ENCODE peak calls at places on chromosomes 6 and 20, in five cellular contexts. B is endothelial cell of umbilical vein, T is ovary, H is heart left ventricle, Q is HCT116. W is an unnamed sample.

GRCh38 chr20:23228912-23229311 is 121.7 kb upstream of the NXT1 start:
- DNase-seq in T (no peak), B (peak), Q (no peak), H (no peak), W (no peak)

GRCh38 chr6:25089442-25089841 is 153.7 kb upstream of the RIPOR2 start:
- DNase-seq in Q (no peak), T (no peak), B (peak), H (no peak), W (no peak)

GRCh38 chr6:167928111-167928510 is 69.4 kb upstream of the KIF25 start:
- DNase-seq in T (no peak), H (no peak), B (no peak), Q (no peak), W (no peak)

GRCh38 chr20:54083459-54083858 is 13.1 kb upstream of the BCAS1 start:
- DNase-seq in B (no peak), T (no peak), H (no peak), Q (no peak), W (no peak)

GRCh38 chr6:157980288-157981131 is 1.2 kb upstream of the SYNJ2 start:
- DNase-seq in Q (no peak), H (peak), B (no peak), T (no peak), W (no peak)

GRCh38 chr6:144311361-144311760 is 26.2 kb downstream of the UTRN start:
- DNase-seq in T (no peak), Q (no peak), H (no peak), B (no peak), W (no peak)

GRCh38 chr6:16812993-16813392 is 51.7 kb upstream of the ATXN1 start:
- DNase-seq in H (no peak), Q (no peak), T (no peak), B (no peak), W (no peak)

GRCh38 chr6:54586251-54586650 is 260.3 kb upstream of the FAM83B start:
- DNase-seq in T (no peak), Q (no peak), H (no peak), B (peak), W (no peak)

GRCh38 chr6:156617376-156617775 is 159.8 kb upstream of the ARID1B start:
- DNase-seq in H (no peak), Q (no peak), T (peak), B (peak), W (peak)

GRCh38 chr6:149863846-149864577 is at the start of gene LRP11:
- DNase-seq in Q (no peak), H (peak), B (peak), T (peak), W (peak)

GRCh38 chr20:51331466-51331865 is 211.1 kb downstream of the NFATC2 start:
- DNase-seq in B (no peak), T (no peak), Q (no peak), H (no peak), W (no peak)

GRCh38 chr6:144027927-144028587 is 20.0 kb upstream of the PLAGL1 start:
- DNase-seq in H (no peak), Q (no peak), B (no peak), T (no peak), W (no peak)

GRCh38 chr20:32650545-32650944 is 23.2 kb downstream of the C20orf203 start:
- DNase-seq in B (no peak), Q (no peak), T (no peak), H (no peak), W (peak)

GRCh38 chr6:135522975-135523692 is 25.6 kb upstream of the AHI1 start:
- DNase-seq in Q (no peak), T (no peak), B (no peak), H (no peak), W (peak)

GRCh38 chr6:142883011-142883410 is 62.0 kb downstream of the HIVEP2 start:
- DNase-seq in H (no peak), T (no peak), B (no peak), Q (no peak), W (no peak)

GRCh38 chr6:42038811-42039408 is 11.4 kb upstream of the TAF8 start:
- DNase-seq in B (no peak), H (no peak), Q (no peak), T (no peak), W (no peak)

GRCh38 chr6:113949499-113949898 is 21.4 kb downstream of the HDAC2 start:
- DNase-seq in H (no peak), B (no peak), Q (no peak), T (no peak), W (no peak)

GRCh38 chr6:28587011-28587745 is 61.5 kb downstream of the GPX5 start:
- DNase-seq in Q (no peak), B (no peak), T (peak), H (peak), W (peak)

GRCh38 chr6:143449731-143450452 is 603 bp downstream of the ADAT2 start:
- DNase-seq in H (no peak), B (peak), Q (no peak), T (no peak), W (peak)

GRCh38 chr20:44247131-44247571 is at the start of gene GDAP1L1:
- DNase-seq in B (no peak), T (peak), H (peak), Q (no peak), W (no peak)

GRCh38 chr6:108714012-108714773 is 134.0 kb upstream of the ARMC2 start:
- DNase-seq in B (no peak), Q (no peak), T (peak), H (peak), W (peak)

GRCh38 chr6:107807186-107807585 is 16.9 kb downstream of the SCML4 start:
- DNase-seq in Q (no peak), H (no peak), T (no peak), B (no peak), W (no peak)

GRCh38 chr6:10479939-10480700 is 41.0 kb upstream of the GCNT2 start:
- DNase-seq in B (no peak), T (no peak), H (no peak), Q (no peak), W (no peak)

GRCh38 chr20:53643031-53643832 is 49.6 kb upstream of the ZNF217 start:
- DNase-seq in Q (peak), H (peak), T (no peak), B (peak), W (peak)

GRCh38 chr6:129936329-129937165 is 75.4 kb upstream of the TMEM244 start:
- DNase-seq in T (no peak), Q (peak), B (peak), H (peak), W (peak)

GRCh38 chr6:138013949-138014348 is 93.3 kb downstream of the PERP start:
- DNase-seq in B (no peak), H (no peak), Q (no peak), T (no peak), W (peak)

GRCh38 chr20:2693286-2693995 is 861 bp downstream of the EBF4 start:
- DNase-seq in Q (no peak), B (peak), H (peak), T (peak), W (peak)

GRCh38 chr6:39812853-39813533 is 20.8 kb downstream of the DAAM2 start:
- DNase-seq in T (no peak), B (no peak), H (no peak), Q (no peak), W (no peak)

GRCh38 chr6:116099036-116099435 is 1.6 kb upstream of the NT5DC1 start:
- DNase-seq in H (no peak), Q (no peak), B (no peak), T (no peak), W (no peak)

GRCh38 chr6:116101790-116102189 is 1.1 kb downstream of the NT5DC1 start:
- DNase-seq in T (no peak), Q (no peak), B (no peak), H (no peak), W (no peak)

GRCh38 chr6:116102856-116103255 is 2.2 kb downstream of the NT5DC1 start:
- DNase-seq in H (no peak), Q (no peak), B (no peak), T (no peak), W (no peak)

GRCh38 chr6:116101298-116101718 is 655 bp downstream of the NT5DC1 start:
- DNase-seq in B (no peak), T (no peak), H (no peak), Q (no peak), W (no peak)

GRCh38 chr6:116100419-116101297 is at the start of gene NT5DC1:
- DNase-seq in Q (peak), H (peak), B (peak), T (peak), W (peak)
- TF ChIP-seq POLR2A in Q (peak), H (no peak), B (peak), T (peak), W (peak)

DNA sequence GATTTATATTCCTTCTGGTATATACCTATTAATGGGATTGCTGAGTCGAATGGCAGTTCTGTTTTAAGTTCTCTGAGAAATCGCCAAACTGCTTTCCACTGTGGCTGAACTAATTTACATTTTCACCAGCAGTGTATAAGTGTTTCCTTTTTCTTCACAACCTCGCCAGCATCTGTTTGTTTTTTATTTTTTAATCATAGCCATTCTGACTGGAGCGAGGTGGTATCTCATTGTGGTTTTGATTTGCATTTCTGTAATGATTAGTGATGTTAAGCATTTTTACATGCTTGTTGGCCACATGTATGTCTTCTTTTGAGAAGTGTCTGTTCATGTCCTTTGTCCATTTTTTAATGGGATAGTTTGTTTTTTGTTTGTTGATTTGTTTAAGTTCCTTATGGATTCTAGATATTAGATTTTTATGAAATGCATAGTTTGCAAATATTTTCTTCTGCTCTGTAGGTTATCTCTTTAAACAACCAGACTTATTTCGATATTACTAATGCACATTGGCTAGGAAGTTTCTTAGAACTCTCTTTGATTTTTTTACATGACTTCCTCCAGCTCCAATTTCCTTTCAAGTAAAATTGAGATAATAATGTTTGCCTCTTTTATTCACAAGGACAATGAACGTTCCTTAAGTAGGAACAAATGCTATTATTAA is 12.2 kb upstream of the VNN1 start:
- DNase-seq in T (no peak), B (no peak), Q (no peak), H (no peak), W (no peak)
- TF ChIP-seq POLR2A in T (no peak), B (no peak), Q (no peak), H (no peak), W (no peak)

DNA sequence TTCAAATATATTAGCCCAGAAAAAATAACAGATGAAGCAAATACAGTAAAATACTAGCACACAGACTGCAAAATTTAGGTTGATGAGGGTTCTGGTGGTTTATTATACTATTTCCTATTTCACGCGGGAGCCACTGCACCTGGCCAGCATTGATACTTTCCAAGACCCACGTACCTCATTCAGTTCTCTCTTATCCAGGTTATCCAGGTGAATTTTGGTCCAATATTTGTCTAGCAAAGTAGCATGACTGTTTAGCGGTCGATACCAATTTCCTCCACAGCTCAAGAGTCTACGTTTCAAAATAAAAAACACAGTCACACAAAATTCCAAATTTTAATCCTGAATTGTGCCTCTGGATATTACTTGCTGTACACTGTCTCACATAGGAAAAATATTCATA is 34.8 kb downstream of the MDN1 start:
- DNase-seq in B (no peak), Q (no peak), T (no peak), H (no peak), W (no peak)
- TF ChIP-seq POLR2A in B (no peak), Q (no peak), T (no peak), H (no peak), W (no peak)

GRCh38 chr6:155227076-155227475 is 36.7 kb upstream of the CLDN20 start:
- DNase-seq in Q (no peak), H (no peak), B (no peak), T (no peak), W (no peak)
- TF ChIP-seq POLR2A in Q (no peak), H (no peak), B (no peak), T (no peak), W (no peak)

DNA sequence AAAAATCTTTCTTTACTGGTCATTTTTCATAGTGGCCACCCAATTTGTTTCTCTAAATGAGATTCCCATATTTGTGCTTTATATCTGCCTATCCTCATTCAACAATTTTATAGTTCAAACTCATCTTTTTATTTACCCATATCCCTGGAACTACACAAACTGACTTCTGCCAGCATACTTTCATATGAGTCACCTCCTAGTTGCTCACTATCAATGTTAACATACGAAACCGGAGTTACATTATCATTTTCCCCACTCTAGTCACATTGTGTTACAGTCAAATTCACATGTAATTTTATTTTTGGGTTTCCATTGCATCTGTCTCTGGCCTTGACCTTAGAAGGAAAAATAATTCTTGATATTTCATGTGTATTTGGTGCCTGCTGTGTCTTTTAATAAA is 499.4 kb downstream of the MAFB start:
- DNase-seq in T (no peak), H (no peak), B (no peak), Q (no peak), W (no peak)
- TF ChIP-seq POLR2A in T (no peak), H (no peak), B (no peak), Q (no peak), W (no peak)

DNA sequence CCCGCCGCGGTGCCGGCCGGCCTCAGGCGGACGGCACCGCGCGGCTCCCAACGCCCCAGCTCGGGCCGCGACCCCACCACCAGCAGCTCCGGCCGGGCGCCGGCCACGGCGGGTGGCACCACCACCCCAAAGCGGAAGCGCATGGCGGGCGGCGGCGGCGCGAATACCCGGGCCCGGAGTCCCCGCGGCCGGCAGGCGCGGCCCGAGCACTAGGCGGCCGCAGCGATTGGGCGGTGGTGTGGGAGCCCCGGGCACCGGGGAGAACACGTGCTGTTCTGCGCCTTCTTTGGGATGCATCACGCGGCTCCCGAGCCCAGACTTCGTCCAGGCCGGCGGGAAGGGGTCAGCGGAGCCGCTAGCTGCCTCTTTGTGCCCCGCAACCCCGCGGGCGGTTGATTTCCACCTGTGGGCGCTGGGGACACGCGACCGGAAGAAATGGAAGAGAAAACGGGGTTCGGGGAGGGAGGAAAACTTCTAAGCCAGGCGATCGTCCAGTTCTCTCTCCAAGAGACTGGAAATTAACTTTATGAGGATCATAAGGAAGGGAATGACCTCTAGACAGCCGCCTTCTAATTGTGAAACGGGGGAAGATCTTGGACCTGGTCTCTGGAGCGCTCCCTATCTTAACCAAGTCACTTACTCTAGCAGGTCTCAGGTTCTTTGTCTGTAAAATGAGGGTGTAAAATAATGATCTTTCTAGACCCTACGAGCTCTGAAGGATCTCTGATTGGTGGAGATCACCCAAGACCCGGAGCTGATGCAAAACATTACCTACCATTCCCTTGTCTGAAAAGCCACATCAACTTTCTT is at the start of gene EPM2A:
- DNase-seq in H (peak), T (peak), B (peak), Q (peak), W (peak)
- TF ChIP-seq POLR2A in H (no peak), T (no peak), B (no peak), Q (peak), W (peak)

GRCh38 chr6:33417903-33418689 is at the start of gene CUTA:
- DNase-seq in H (peak), T (peak), B (peak), Q (peak), W (peak)
- TF ChIP-seq POLR2A in H (no peak), T (peak), B (peak), Q (peak), W (peak)

W was measured in erythroblast.